ENCODE peak calls at places on chromosome 5, in seven cellular contexts. G is NCI-H774, F is HEK293T, J is ELR, D is NCI-H2081, C is endothelial cell, I is GM12891. K is an unnamed sample.

GRCh38 chr5:6348476-6349000 is 29.8 kb downstream of the MED10 start:
- DNase-seq in F (no peak), I (no peak), D (no peak), C (no peak), G (no peak), J (no peak), K (no peak)

GRCh38 chr5:139903805-139904565 is 108.4 kb downstream of the PSD2 start:
- DNase-seq in G (no peak), C (peak), J (no peak), I (peak), F (peak), D (peak), K (no peak)

GRCh38 chr5:112921833-112922817 is at the start of gene REEP5:
- DNase-seq in D (peak), C (peak), I (peak), F (peak), G (peak), J (peak), K (peak)

GRCh38 chr5:177431317-177432142 is 5.1 kb downstream of the GRK6 start:
- DNase-seq in G (no peak), I (peak), F (no peak), C (no peak), D (no peak), J (no peak), K (no peak)

GRCh38 chr5:72356361-72356760 is 36.2 kb downstream of the PTCD2 start:
- DNase-seq in I (no peak), G (no peak), J (no peak), C (no peak), F (no peak), D (no peak), K (no peak)

GRCh38 chr5:53343187-53343586 is 137.2 kb upstream of the FST start:
- DNase-seq in F (no peak), G (no peak), C (no peak), J (peak), I (no peak), D (no peak), K (peak)

GRCh38 chr5:40437452-40437861 is 242.3 kb upstream of the PTGER4 start:
- DNase-seq in D (no peak), I (no peak), F (no peak), G (no peak), J (peak), C (no peak), K (peak)

GRCh38 chr5:126961702-126962101 is 68.7 kb downstream of the MARCHF3 start:
- DNase-seq in C (no peak), D (peak), J (peak), I (no peak), F (no peak), G (peak), K (peak)

GRCh38 chr5:169219351-169219750 is 81.6 kb downstream of the SLIT3 start:
- DNase-seq in G (no peak), J (no peak), F (no peak), I (no peak), C (no peak), D (no peak), K (no peak)

GRCh38 chr5:135048930-135049329 is 14.9 kb upstream of the PITX1 start:
- DNase-seq in F (no peak), D (no peak), I (no peak), J (no peak), C (no peak), G (no peak), K (no peak)

K was measured in HCEC 1CT.